ENCODE peak calls at places on chromosome 21, in four cellular contexts. N is AG10803; T is type B pancreatic cell; O is activated CD8-positive, alpha-beta memory T cell treated with anti-CD3 and anti-CD28 coated beads for 1 hour. U is an unnamed sample.

GRCh38 chr21:26469789-26470188 is 103.3 kb downstream of the CYYR1 start:
- DNase-seq in T (no peak), O (no peak), N (peak), U (peak)

GRCh38 chr21:15421947-15422346 is 307.8 kb upstream of the USP25 start:
- DNase-seq in O (no peak), T (no peak), N (no peak), U (peak)

GRCh38 chr21:42108554-42108885 is 37.4 kb downstream of the UMODL1 start:
- DNase-seq in O (no peak), T (no peak), N (no peak), U (no peak)

GRCh38 chr21:30072496-30072895 is 94.1 kb downstream of the CLDN17 start:
- DNase-seq in T (no peak), O (no peak), N (peak), U (peak)

GRCh38 chr21:42097274-42097673 is 26.2 kb downstream of the UMODL1 start:
- DNase-seq in N (no peak), O (no peak), T (no peak), U (no peak)

GRCh38 chr21:35088235-35088865 is 39.2 kb upstream of the RUNX1 start:
- DNase-seq in T (no peak), O (no peak), N (no peak), U (no peak)

GRCh38 chr21:40052276-40052675 is 185.0 kb downstream of the PCP4 start:
- DNase-seq in N (no peak), O (no peak), T (no peak), U (no peak)

GRCh38 chr21:35436899-35437298 is 387.8 kb upstream of the RUNX1 start:
- DNase-seq in T (no peak), O (no peak), N (no peak), U (no peak)

GRCh38 chr21:45064618-45065399 is 9.6 kb upstream of the ADARB1 start:
- DNase-seq in O (no peak), N (peak), T (no peak), U (no peak)

GRCh38 chr21:29228306-29228705 is 70.4 kb upstream of the BACH1 start:
- DNase-seq in N (no peak), T (no peak), O (no peak), U (no peak)

GRCh38 chr21:33196956-33197374 is 32.8 kb upstream of the IFNAR2 start:
- DNase-seq in N (peak), O (peak), T (no peak), U (peak)

GRCh38 chr21:33495743-33496142 is 4.2 kb upstream of the DNAJC28 start:
- DNase-seq in O (no peak), T (no peak), N (no peak), U (no peak)

GRCh38 chr21:30152792-30153191 is 13.8 kb downstream of the CLDN17 start:
- DNase-seq in O (no peak), N (no peak), T (no peak), U (no peak)

GRCh38 chr21:42467613-42467983 is 28.4 kb downstream of the RSPH1 start:
- DNase-seq in T (no peak), O (no peak), N (no peak), U (no peak)

GRCh38 chr21:44548922-44549321 is 2.4 kb downstream of the KRTAP10-2 start:
- DNase-seq in T (no peak), O (no peak), N (no peak), U (no peak)

GRCh38 chr21:45457161-45457831 is 52.3 kb downstream of the COL18A1 start:
- DNase-seq in N (no peak), O (no peak), T (no peak), U (no peak)

GRCh38 chr21:38567577-38568360 is 69.5 kb upstream of the ERG start:
- DNase-seq in O (no peak), N (peak), T (no peak), U (no peak)

GRCh38 chr21:17777321-17777720 is 41.8 kb downstream of the C21orf91 start:
- DNase-seq in T (no peak), O (no peak), N (no peak), U (no peak)

GRCh38 chr21:27035791-27036190 is 68.9 kb upstream of the ADAMTS5 start:
- DNase-seq in O (no peak), N (no peak), T (no peak), U (no peak)

GRCh38 chr21:35885942-35886541 is 174.3 kb downstream of the SETD4 start:
- DNase-seq in O (no peak), T (no peak), N (no peak), U (no peak)

GRCh38 chr21:41068411-41069304 is 99.3 kb upstream of the BACE2 start:
- DNase-seq in O (peak), N (peak), T (peak), U (peak)